ENCODE peak calls at places on chromosomes 16 and 17, in four cellular contexts. One of them, this sample, is unnamed. For H3K4me1, the result is how much of the 10 kb centered on the place peaks cover.

GRCh38 chr16:27498916-27499658 is 50.6 kb downstream of the GTF3C1 start:
- DNase-seq in HepG2: no peak
- DNase-seq in A549: no peak
- DNase-seq in IMR-90: no peak
- DNase-seq in this sample: no peak

GRCh38 chr17:14508156-14508555 is 207.3 kb downstream of the HS3ST3B1 start:
- DNase-seq in HepG2: no peak
- DNase-seq in IMR-90: no peak
- DNase-seq in A549: no peak
- DNase-seq in this sample: no peak

GRCh38 chr16:82091225-82091624 is 56.2 kb downstream of the HSD17B2 start:
- DNase-seq in A549: no peak
- DNase-seq in HepG2: no peak
- DNase-seq in IMR-90: peak
- DNase-seq in this sample: no peak

GRCh38 chr17:34146440-34147043 is 108.5 kb upstream of the CCL2 start:
- DNase-seq in A549: peak
- DNase-seq in HepG2: peak
- DNase-seq in IMR-90: no peak
- DNase-seq in this sample: peak

GRCh38 chr17:1067282-1067956 is 70.5 kb downstream of the TIMM22 start:
- DNase-seq in HepG2: peak
- DNase-seq in A549: peak
- DNase-seq in IMR-90: no peak
- DNase-seq in this sample: no peak

GRCh38 chr17:34504814-34505484 is 74.4 kb upstream of the TMEM132E start:
- DNase-seq in HepG2: no peak
- DNase-seq in A549: no peak
- DNase-seq in IMR-90: no peak
- DNase-seq in this sample: no peak

GRCh38 chr17:59534583-59534982 is 30.8 kb upstream of the DHX40 start:
- DNase-seq in HepG2: peak
- DNase-seq in A549: peak
- DNase-seq in IMR-90: no peak
- DNase-seq in this sample: no peak

GRCh38 chr17:60372790-60373483 is 19.0 kb downstream of the USP32 start:
- DNase-seq in HepG2: no peak
- DNase-seq in A549: peak
- DNase-seq in IMR-90: peak
- DNase-seq in this sample: no peak

GRCh38 chr17:2050246-2050866 is 4.5 kb upstream of the HIC1 start:
- DNase-seq in HepG2: no peak
- DNase-seq in IMR-90: peak
- DNase-seq in A549: peak
- DNase-seq in this sample: peak

GRCh38 chr17:8121531-8122390 is 2.1 kb downstream of the HES7 start:
- DNase-seq in A549: peak
- DNase-seq in HepG2: no peak
- DNase-seq in IMR-90: peak
- DNase-seq in this sample: peak

GRCh38 chr17:8117980-8118768 is at the start of gene ALOXE3:
- DNase-seq in IMR-90: peak
- DNase-seq in HepG2: peak
- DNase-seq in A549: peak
- DNase-seq in this sample: peak

GRCh38 chr17:8120520-8121443 is 2.5 kb upstream of the ALOXE3 start:
- DNase-seq in HepG2: no peak
- DNase-seq in A549: peak
- DNase-seq in IMR-90: peak
- DNase-seq in this sample: peak

GRCh38 chr17:8118769-8119574 is 658 bp upstream of the ALOXE3 start:
- DNase-seq in A549: peak
- DNase-seq in IMR-90: peak
- DNase-seq in HepG2: peak
- DNase-seq in this sample: peak

GRCh38 chr17:8119575-8120519 is 1.5 kb upstream of the ALOXE3 start:
- DNase-seq in A549: peak
- DNase-seq in IMR-90: peak
- DNase-seq in HepG2: peak
- DNase-seq in this sample: no peak
- H3K4me1 ChIP-seq in A549: under half
- H3K4me1 ChIP-seq in IMR-90: under half
- H3K4me1 ChIP-seq in HepG2: half or more
- H3K4me1 ChIP-seq in this sample: under half

GRCh38 chr17:58301504-58302150 is 20.9 kb upstream of the MPO start:
- DNase-seq in IMR-90: no peak
- DNase-seq in A549: no peak
- DNase-seq in HepG2: no peak
- DNase-seq in this sample: no peak

GRCh38 chr17:58304735-58305486 is 23.7 kb downstream of the TSPOAP1 start:
- DNase-seq in A549: no peak
- DNase-seq in HepG2: no peak
- DNase-seq in IMR-90: no peak
- DNase-seq in this sample: no peak

GRCh38 chr17:58302171-58302918 is 21.6 kb upstream of the MPO start:
- DNase-seq in A549: no peak
- DNase-seq in IMR-90: no peak
- DNase-seq in HepG2: no peak
- DNase-seq in this sample: no peak

GRCh38 chr17:58303981-58304734 is 23.4 kb upstream of the MPO start:
- DNase-seq in A549: peak
- DNase-seq in HepG2: peak
- DNase-seq in IMR-90: peak
- DNase-seq in this sample: peak

DNA sequence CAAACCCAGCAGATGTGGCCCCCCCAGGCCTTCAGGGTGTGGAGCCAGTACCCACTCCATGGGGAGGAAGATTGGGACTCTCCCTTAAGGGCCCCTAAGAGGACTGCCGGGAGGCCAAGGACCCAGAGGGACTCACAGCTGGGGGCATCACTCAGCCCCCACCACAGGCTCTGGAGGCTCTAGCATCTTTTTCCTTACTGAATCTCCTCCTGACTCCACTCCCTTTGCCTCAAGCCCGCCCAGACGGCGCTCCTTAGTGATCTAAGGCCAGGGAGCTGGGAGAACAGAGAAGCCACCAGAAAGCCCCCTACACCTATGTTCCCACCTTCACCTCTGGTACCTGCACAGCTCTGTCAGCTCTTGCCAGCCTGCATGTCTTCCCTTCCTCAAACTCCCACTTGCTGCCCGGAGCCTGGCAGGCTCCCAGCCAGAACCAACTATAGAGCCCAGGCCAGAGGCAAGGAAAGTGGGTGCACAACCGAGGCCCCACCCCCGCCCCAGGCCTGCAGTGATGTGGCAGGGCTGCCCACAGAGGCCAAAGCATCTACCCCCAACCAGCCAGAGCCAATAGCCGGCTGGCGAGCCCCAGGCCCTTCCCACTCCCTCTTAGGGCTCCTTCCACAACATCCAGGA is 22.3 kb upstream of the MPO start:
- DNase-seq in HepG2: no peak
- DNase-seq in A549: no peak
- DNase-seq in IMR-90: no peak
- DNase-seq in this sample: no peak
- TF ChIP-seq MAZ in HepG2: no peak
- TF ChIP-seq MAZ in A549: no peak
- TF ChIP-seq MAZ in IMR-90: no peak
- TF ChIP-seq MAZ in this sample: no peak

GRCh38 chr17:77887464-77888241 is 70.8 kb upstream of the TNRC6C start:
- DNase-seq in HepG2: peak
- DNase-seq in A549: peak
- DNase-seq in IMR-90: peak
- DNase-seq in this sample: no peak
- H3K4me1 ChIP-seq in HepG2: under half
- H3K4me1 ChIP-seq in A549: under half
- H3K4me1 ChIP-seq in IMR-90: under half
- H3K4me1 ChIP-seq in this sample: under half

GRCh38 chr17:66290097-66290722 is 12.2 kb upstream of the PRKCA start:
- DNase-seq in IMR-90: no peak
- DNase-seq in HepG2: peak
- DNase-seq in A549: no peak
- DNase-seq in this sample: peak
- TF ChIP-seq MAZ in IMR-90: no peak
- TF ChIP-seq MAZ in HepG2: no peak
- TF ChIP-seq MAZ in A549: no peak
- TF ChIP-seq MAZ in this sample: no peak

GRCh38 chr17:73197141-73197540 is 4.3 kb downstream of the COG1 start:
- DNase-seq in A549: no peak
- DNase-seq in HepG2: no peak
- DNase-seq in IMR-90: no peak
- DNase-seq in this sample: no peak

GRCh38 chr17:73198930-73199260 is 6.0 kb downstream of the COG1 start:
- DNase-seq in A549: no peak
- DNase-seq in HepG2: no peak
- DNase-seq in IMR-90: no peak
- DNase-seq in this sample: no peak

GRCh38 chr17:73194514-73195222 is 1.8 kb downstream of the COG1 start:
- DNase-seq in IMR-90: peak
- DNase-seq in A549: no peak
- DNase-seq in HepG2: no peak
- DNase-seq in this sample: no peak

GRCh38 chr17:73198201-73198929 is 5.5 kb downstream of the COG1 start:
- DNase-seq in HepG2: no peak
- DNase-seq in IMR-90: no peak
- DNase-seq in A549: no peak
- DNase-seq in this sample: no peak

DNA sequence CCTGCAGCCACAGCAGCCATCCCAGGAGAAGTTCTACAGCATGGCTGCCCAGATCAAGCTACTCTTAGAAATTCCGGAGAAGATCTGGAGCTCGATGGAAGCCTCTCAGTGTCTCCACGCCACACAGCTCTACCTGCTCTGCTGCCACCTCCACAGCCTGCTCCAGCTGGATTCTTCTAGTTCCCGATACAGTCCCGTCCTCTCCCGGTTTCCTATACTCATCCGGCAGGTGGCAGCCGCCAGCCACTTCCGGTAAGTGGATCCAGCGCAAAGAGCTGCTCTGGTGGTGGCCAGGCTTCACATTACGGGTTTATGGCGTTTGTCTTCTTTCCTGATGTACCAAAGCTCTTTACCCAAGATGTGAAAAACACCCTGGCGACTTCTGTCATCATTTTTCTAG is 3.6 kb downstream of the COG1 start:
- DNase-seq in HepG2: no peak
- DNase-seq in IMR-90: no peak
- DNase-seq in A549: peak
- DNase-seq in this sample: peak
- H3K4me1 ChIP-seq in HepG2: half or more
- H3K4me1 ChIP-seq in IMR-90: under half
- H3K4me1 ChIP-seq in A549: under half
- H3K4me1 ChIP-seq in this sample: under half

DNA sequence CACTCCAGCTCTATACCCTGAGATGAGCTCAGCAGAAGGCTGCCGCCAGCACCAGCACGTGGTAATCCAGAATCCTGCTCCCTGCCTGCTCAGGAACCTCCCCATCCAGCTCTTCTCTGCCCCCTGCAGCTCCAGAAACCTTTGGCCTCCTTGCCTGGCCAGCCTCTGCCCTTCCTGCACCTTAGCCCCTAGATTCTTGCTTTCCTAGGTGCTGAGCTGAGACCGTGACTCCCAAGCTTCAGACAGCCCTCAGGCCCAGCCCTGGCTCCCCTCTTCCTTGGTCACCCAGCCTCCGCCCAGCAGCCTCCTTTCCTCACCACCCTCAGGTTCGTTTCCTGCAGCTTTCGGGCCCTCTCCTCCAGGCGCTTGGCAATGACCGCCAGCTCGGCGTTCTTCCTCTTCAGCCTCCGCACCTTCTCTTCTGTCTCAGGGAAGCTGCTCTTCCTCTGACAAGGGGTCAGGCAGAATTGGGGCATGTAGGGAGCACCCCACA is 2.6 kb downstream of the TSPOAP1 start:
- DNase-seq in IMR-90: no peak
- DNase-seq in HepG2: no peak
- DNase-seq in A549: peak
- DNase-seq in this sample: no peak
- TF ChIP-seq MAZ in IMR-90: no peak
- TF ChIP-seq MAZ in HepG2: no peak
- TF ChIP-seq MAZ in A549: no peak
- TF ChIP-seq MAZ in this sample: no peak

GRCh38 chr17:27332485-27333409 is 38.8 kb downstream of the WSB1 start:
- DNase-seq in IMR-90: peak
- DNase-seq in HepG2: peak
- DNase-seq in A549: peak
- DNase-seq in this sample: peak

GRCh38 chr17:27338536-27338985 is 44.6 kb downstream of the WSB1 start:
- DNase-seq in IMR-90: no peak
- DNase-seq in A549: no peak
- DNase-seq in HepG2: no peak
- DNase-seq in this sample: no peak

GRCh38 chr17:27339198-27339835 is 45.4 kb downstream of the WSB1 start:
- DNase-seq in IMR-90: no peak
- DNase-seq in A549: no peak
- DNase-seq in HepG2: no peak
- DNase-seq in this sample: no peak

GRCh38 chr17:27333410-27333980 is 39.6 kb downstream of the WSB1 start:
- DNase-seq in HepG2: no peak
- DNase-seq in IMR-90: no peak
- DNase-seq in A549: no peak
- DNase-seq in this sample: no peak

DNA sequence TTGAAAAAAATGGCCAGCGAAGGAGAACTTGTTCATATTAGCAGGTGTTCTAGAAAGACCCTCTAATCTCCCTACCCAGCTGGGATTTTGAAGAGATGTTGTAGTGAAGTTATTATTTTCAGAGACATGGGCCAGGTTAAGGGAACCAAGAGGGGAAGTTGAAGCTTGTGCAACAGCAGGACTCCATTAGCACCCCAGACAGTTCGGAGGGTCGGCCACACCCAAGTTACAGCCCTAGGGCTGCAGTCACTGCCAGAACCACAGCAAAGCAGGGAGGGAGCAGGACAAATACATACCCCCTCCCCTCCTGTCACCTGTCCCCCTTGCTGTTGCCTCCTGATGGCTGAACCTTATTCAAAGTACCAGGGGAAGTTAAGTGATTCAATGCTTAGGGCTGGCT is 42.3 kb downstream of the WSB1 start:
- DNase-seq in HepG2: no peak
- DNase-seq in A549: no peak
- DNase-seq in IMR-90: no peak
- DNase-seq in this sample: no peak
- H3K4me1 ChIP-seq in HepG2: under half
- H3K4me1 ChIP-seq in A549: under half
- H3K4me1 ChIP-seq in IMR-90: under half
- H3K4me1 ChIP-seq in this sample: half or more

DNA sequence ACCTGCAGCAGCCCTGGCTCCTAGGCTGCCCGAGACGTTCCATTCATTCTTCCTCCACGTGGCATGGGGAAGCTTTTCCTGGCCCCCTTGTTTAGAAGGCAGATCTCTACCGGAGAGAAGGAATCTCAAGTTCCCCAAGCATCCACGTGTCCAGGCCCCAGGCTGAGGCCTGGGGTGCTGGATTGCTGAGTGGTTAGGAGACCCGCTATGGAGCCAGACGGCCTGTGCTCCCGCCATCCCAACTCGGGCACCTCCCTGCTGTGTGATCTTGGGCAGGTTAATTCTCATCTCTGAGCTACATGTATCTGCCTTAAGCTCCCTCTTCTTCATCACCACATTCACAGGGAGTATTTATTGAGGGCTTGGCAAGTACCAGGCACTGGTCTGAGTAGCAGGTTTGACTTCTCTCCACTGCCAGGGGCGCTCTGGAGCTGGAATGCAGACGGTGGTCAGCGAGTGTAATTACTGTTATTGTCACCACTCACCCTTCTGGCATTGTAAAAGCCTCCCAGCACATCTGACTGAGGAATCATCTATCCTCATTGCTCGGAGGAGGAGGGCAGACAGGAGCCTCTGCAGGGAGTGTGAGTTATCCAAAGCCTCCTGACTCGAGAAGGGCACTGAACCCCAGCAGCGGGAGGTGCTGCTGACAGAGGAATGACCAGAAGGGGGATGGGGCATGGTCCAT is 1.1 kb upstream of the ADGRG1 start:
- DNase-seq in A549: peak
- DNase-seq in HepG2: peak
- DNase-seq in IMR-90: peak
- DNase-seq in this sample: no peak
- TF ChIP-seq MAZ in A549: no peak
- TF ChIP-seq MAZ in HepG2: no peak
- TF ChIP-seq MAZ in IMR-90: peak
- TF ChIP-seq MAZ in this sample: no peak

This sample was measured in K562.